ENCODE peak calls at places on chromosomes 12 and 14, in five cellular contexts. One of them, this sample, is unnamed.

GRCh38 chr12:19970826-19971225 is 397.5 kb upstream of the PDE3A start:
- DNase-seq in esophagus squamous epithelium: no peak
- DNase-seq in IMR-90: no peak
- DNase-seq in adrenal gland: no peak
- DNase-seq in left ventricle myocardium inferior: no peak
- DNase-seq in this sample: no peak

GRCh38 chr14:91918159-91918883 is 29.2 kb downstream of the FBLN5 start:
- DNase-seq in esophagus squamous epithelium: no peak
- DNase-seq in IMR-90: no peak
- DNase-seq in adrenal gland: peak
- DNase-seq in left ventricle myocardium inferior: no peak
- DNase-seq in this sample: no peak

GRCh38 chr12:81797100-81797499 is 38.0 kb upstream of the PPFIA2 start:
- DNase-seq in esophagus squamous epithelium: no peak
- DNase-seq in IMR-90: no peak
- DNase-seq in adrenal gland: no peak
- DNase-seq in left ventricle myocardium inferior: no peak
- DNase-seq in this sample: no peak

GRCh38 chr14:100025111-100025510 is 40.1 kb upstream of the EVL start:
- DNase-seq in esophagus squamous epithelium: no peak
- DNase-seq in IMR-90: peak
- DNase-seq in adrenal gland: peak
- DNase-seq in left ventricle myocardium inferior: no peak
- DNase-seq in this sample: no peak

GRCh38 chr14:89720741-89721315 is 233.7 kb downstream of the EFCAB11 start:
- DNase-seq in esophagus squamous epithelium: no peak
- DNase-seq in IMR-90: no peak
- DNase-seq in adrenal gland: peak
- DNase-seq in left ventricle myocardium inferior: peak
- DNase-seq in this sample: no peak

GRCh38 chr12:104890463-104891096 is 67.5 kb downstream of the SLC41A2 start:
- DNase-seq in esophagus squamous epithelium: no peak
- DNase-seq in IMR-90: no peak
- DNase-seq in adrenal gland: no peak
- DNase-seq in left ventricle myocardium inferior: no peak
- DNase-seq in this sample: no peak

GRCh38 chr12:15997910-15998309 is 86.8 kb downstream of the DERA start:
- DNase-seq in esophagus squamous epithelium: no peak
- DNase-seq in IMR-90: no peak
- DNase-seq in adrenal gland: no peak
- DNase-seq in left ventricle myocardium inferior: no peak
- DNase-seq in this sample: no peak

GRCh38 chr14:102819176-102819628 is 42.0 kb downstream of the TRAF3 start:
- DNase-seq in esophagus squamous epithelium: no peak
- DNase-seq in IMR-90: no peak
- DNase-seq in adrenal gland: no peak
- DNase-seq in left ventricle myocardium inferior: no peak
- DNase-seq in this sample: no peak

GRCh38 chr12:108879615-108880254 is at the start of gene DAO:
- DNase-seq in esophagus squamous epithelium: no peak
- DNase-seq in IMR-90: no peak
- DNase-seq in adrenal gland: no peak
- DNase-seq in left ventricle myocardium inferior: no peak
- DNase-seq in this sample: no peak

DNA sequence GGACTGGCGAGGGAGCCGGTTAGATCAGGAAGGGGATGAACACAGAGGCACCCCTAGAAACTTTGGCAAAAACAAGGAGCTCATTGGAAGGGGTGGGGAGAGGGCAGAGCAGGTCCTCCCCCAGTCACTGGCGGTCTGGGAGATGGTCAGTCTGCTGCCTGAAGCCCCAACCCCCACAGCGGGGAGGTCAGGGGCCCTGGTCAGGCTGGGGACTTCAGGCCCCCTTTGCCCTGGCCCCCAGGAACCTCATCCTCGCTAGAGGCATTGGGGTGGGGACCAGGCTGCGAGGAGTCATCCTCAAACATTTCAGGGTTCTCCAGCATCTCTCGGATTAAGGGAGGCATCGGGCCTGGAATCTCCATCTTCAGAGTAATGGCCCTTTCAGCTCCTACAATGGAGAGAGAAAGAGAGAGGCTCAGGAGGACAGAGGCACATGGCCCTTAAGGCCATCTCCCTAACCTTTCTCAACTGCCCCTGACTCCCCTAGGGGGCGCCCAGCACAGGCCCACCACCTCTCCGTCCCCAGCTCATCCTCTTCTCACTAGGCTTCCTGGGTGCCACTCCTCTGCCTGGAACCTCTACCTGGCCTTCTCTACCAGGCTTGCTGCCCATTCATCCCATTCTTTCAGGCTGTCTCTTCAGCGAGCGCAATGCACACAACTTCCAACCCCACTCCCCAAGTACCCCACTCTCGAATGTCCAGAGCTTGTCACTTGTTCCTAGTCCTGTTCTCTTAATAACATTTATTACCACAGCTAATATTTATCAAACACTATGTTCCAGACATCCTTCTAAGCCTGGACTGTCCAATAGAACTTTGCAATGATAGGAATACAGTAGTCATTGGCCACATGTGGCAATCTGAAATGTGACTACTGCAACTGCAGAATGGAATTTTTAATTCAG is 4.7 kb upstream of the ITGB7 start:
- DNase-seq in esophagus squamous epithelium: no peak
- DNase-seq in IMR-90: no peak
- DNase-seq in adrenal gland: no peak
- DNase-seq in left ventricle myocardium inferior: no peak
- DNase-seq in this sample: no peak
- TF ChIP-seq CTCF in esophagus squamous epithelium: no peak
- TF ChIP-seq CTCF in IMR-90: no peak
- TF ChIP-seq CTCF in adrenal gland: peak
- TF ChIP-seq CTCF in left ventricle myocardium inferior: peak
- TF ChIP-seq CTCF in this sample: peak

GRCh38 chr12:125773033-125773432 is 707.8 kb downstream of the AACS start:
- DNase-seq in esophagus squamous epithelium: no peak
- DNase-seq in IMR-90: no peak
- DNase-seq in adrenal gland: no peak
- DNase-seq in left ventricle myocardium inferior: no peak
- DNase-seq in this sample: peak
- TF ChIP-seq CTCF in esophagus squamous epithelium: peak
- TF ChIP-seq CTCF in IMR-90: no peak
- TF ChIP-seq CTCF in adrenal gland: no peak
- TF ChIP-seq CTCF in left ventricle myocardium inferior: peak
- TF ChIP-seq CTCF in this sample: peak

DNA sequence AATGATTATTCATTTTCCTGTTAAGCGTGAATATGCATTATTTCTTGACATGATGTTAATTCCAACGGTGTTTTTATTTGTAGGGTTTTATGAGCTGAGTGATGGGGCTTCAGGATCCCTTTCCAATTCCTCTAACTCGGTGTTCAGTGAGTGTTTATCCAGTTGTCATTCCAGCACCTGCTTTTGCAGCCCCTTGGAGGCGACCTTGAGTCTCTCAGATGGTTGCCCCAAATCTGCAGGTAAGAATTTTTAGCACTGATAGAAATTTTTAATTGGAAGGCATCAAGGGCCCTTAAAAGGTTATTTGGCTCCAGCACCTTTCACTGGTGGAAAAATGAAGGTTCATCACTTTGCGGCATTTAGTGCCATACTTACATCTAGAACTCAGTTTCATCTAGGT is 3.7 kb downstream of the DACT1 start:
- DNase-seq in esophagus squamous epithelium: no peak
- DNase-seq in IMR-90: no peak
- DNase-seq in adrenal gland: no peak
- DNase-seq in left ventricle myocardium inferior: no peak
- DNase-seq in this sample: no peak
- TF ChIP-seq CTCF in esophagus squamous epithelium: no peak
- TF ChIP-seq CTCF in IMR-90: peak
- TF ChIP-seq CTCF in adrenal gland: no peak
- TF ChIP-seq CTCF in left ventricle myocardium inferior: no peak
- TF ChIP-seq CTCF in this sample: no peak

GRCh38 chr14:69318241-69318640 is 58.3 kb downstream of the GALNT16 start:
- DNase-seq in esophagus squamous epithelium: no peak
- DNase-seq in IMR-90: peak
- DNase-seq in adrenal gland: no peak
- DNase-seq in left ventricle myocardium inferior: no peak
- DNase-seq in this sample: no peak
- TF ChIP-seq CTCF in esophagus squamous epithelium: no peak
- TF ChIP-seq CTCF in IMR-90: no peak
- TF ChIP-seq CTCF in adrenal gland: no peak
- TF ChIP-seq CTCF in left ventricle myocardium inferior: no peak
- TF ChIP-seq CTCF in this sample: no peak

GRCh38 chr14:31286456-31287293 is 79.1 kb upstream of the HECTD1 start:
- DNase-seq in esophagus squamous epithelium: no peak
- DNase-seq in IMR-90: no peak
- DNase-seq in adrenal gland: no peak
- DNase-seq in left ventricle myocardium inferior: no peak
- DNase-seq in this sample: no peak
- TF ChIP-seq CTCF in esophagus squamous epithelium: peak
- TF ChIP-seq CTCF in IMR-90: no peak
- TF ChIP-seq CTCF in adrenal gland: no peak
- TF ChIP-seq CTCF in left ventricle myocardium inferior: peak
- TF ChIP-seq CTCF in this sample: peak